ENCODE peak calls at places on chromosomes 2 and 18, in eight cellular contexts. T, D, E, N, P, O, K and M are unnamed samples. For H3K9me3, the result is how much of the 10 kb centered on the place peaks cover.

GRCh38 chr2:235002198-235003095 is 50.6 kb downstream of the SH3BP4 start:
- DNase-seq in P (no peak), T (peak), E (no peak), O (no peak), D (no peak), N (no peak), K (no peak), M (no peak)

GRCh38 chr2:162731917-162732804 is 106.4 kb downstream of the KCNH7 start:
- DNase-seq in P (peak), K (no peak), O (no peak), T (no peak), N (no peak), E (no peak), D (no peak), M (no peak)

GRCh38 chr18:34758378-34758948 is 48.4 kb downstream of the DTNA start:
- DNase-seq in T (no peak), N (no peak), P (no peak), O (no peak), D (no peak), K (no peak), E (no peak), M (no peak)

GRCh38 chr2:9778012-9778411 is 65.3 kb upstream of the TAF1B start:
- DNase-seq in K (no peak), T (no peak), O (no peak), P (no peak), D (no peak), N (peak), E (peak), M (peak)

GRCh38 chr2:192749606-192750200 is 555.0 kb upstream of the TMEFF2 start:
- DNase-seq in N (no peak), E (no peak), D (no peak), P (no peak), T (no peak), K (no peak), O (no peak), M (no peak)

GRCh38 chr2:21607568-21607967 is 483.8 kb downstream of the TDRD15 start:
- DNase-seq in N (no peak), T (no peak), O (no peak), D (no peak), P (no peak), K (no peak), E (no peak), M (no peak)

GRCh38 chr2:225158360-225158759 is 116.1 kb upstream of the DOCK10 start:
- DNase-seq in N (no peak), E (no peak), O (no peak), P (no peak), K (no peak), D (no peak), T (no peak), M (no peak)

GRCh38 chr2:192151848-192152247 is 42.9 kb downstream of the TMEFF2 start:
- DNase-seq in N (no peak), E (no peak), O (no peak), K (no peak), D (no peak), P (no peak), T (no peak), M (no peak)

GRCh38 chr2:70830333-70830732 is 5.3 kb downstream of the CD207 start:
- DNase-seq in E (no peak), P (no peak), O (peak), K (no peak), D (no peak), N (no peak), T (no peak), M (no peak)

GRCh38 chr18:13568443-13569392 is 157.6 kb downstream of the FAM210A start:
- DNase-seq in K (no peak), O (no peak), D (no peak), T (no peak), N (no peak), P (peak), E (no peak), M (no peak)

GRCh38 chr2:69514406-69514805 is 77.2 kb upstream of the NFU1 start:
- DNase-seq in E (no peak), P (no peak), O (no peak), N (no peak), T (no peak), D (no peak), K (no peak), M (no peak)

GRCh38 chr2:10555810-10556111 is 107.6 kb upstream of the ODC1 start:
- DNase-seq in P (no peak), K (no peak), T (no peak), D (no peak), N (no peak), O (no peak), E (no peak), M (peak)

DNA sequence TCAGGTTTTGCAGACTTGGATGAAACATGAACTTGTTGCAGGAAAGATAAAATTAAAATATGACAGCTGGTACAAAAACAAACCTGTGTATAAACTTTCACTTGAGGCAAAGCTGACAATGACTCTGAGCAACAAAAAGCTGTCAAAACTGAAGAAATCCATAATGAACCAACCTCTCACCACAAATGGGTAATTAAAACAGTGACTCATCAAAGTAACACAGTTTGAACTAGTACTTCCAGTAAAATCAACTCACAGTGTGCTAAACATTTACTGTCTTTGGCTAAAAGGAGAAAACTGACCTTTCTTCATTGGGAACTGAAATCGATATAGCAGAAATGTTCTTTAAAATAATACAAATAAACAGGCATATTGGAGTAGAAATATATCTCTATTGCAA is 209.7 kb downstream of the WDPCP start:
- DNase-seq in K (no peak), P (no peak), N (no peak), E (no peak), T (no peak), O (no peak), D (no peak), M (no peak)
- H3K9me3 ChIP-seq in K (under half), P (under half), N (under half), E (under half), T (under half), O (under half), D (under half), M (under half)

DNA sequence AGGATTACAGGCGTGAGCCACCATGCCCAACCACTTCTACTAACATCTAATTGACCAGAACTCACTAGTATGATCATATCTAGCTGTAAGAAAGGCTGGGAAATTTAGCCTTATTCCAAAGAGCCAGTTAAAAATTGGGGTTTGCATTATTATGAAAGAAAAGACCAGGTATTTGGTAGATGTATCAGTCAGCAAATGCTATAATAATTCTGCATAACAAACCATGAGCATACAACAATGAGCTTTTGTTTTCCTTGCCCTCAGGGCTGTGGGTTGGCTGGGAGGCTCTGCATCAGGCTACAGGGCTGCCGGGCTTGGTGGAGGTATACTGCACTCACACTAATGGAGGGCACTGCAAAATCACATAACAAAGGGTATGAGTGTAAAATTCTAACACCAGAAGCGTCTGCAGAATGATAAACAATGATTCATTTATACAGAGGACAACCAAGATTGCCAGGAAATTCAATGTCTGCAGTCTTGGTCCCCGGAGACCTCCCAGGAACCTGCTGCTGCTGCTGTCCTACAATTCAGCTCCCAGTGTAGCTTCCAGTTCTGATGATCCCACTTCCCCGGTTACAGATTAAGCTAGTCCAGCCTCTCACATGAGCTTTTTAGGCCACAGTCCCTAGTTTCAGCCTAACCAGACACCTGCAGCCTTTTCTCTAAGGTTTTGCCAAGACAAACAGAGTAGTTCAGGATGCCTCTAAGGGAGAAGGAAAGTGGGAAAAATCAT is 32.2 kb upstream of the ST3GAL5 start:
- DNase-seq in N (no peak), E (no peak), K (no peak), D (no peak), O (no peak), T (no peak), P (no peak), M (no peak)
- TF ChIP-seq POLR2AphosphoS5 in N (no peak), E (no peak), K (no peak), D (no peak), O (no peak), T (no peak), P (no peak), M (no peak)

GRCh38 chr2:240452471-240453256 is 17.2 kb downstream of the GPC1 start:
- DNase-seq in T (peak), K (no peak), O (no peak), N (peak), P (no peak), D (peak), E (peak), M (peak)
- TF ChIP-seq POLR2A in T (no peak), K (no peak), O (peak), N (no peak), P (no peak), D (no peak), E (no peak), M (no peak)

GRCh38 chr18:58502628-58503027 is 126.3 kb downstream of the ALPK2 start:
- DNase-seq in N (no peak), P (no peak), T (no peak), D (no peak), K (no peak), E (no peak), O (no peak), M (no peak)
- H3K9me3 ChIP-seq in N (under half), P (under half), T (under half), D (under half), K (under half), E (under half), O (under half), M (under half)

GRCh38 chr2:114784046-114784445 is 341.6 kb downstream of the DPP10 start:
- DNase-seq in P (no peak), O (no peak), D (no peak), T (no peak), E (no peak), N (no peak), K (no peak), M (no peak)
- TF ChIP-seq POLR2AphosphoS5 in P (no peak), O (no peak), D (no peak), T (no peak), E (no peak), N (no peak), K (no peak), M (no peak)

DNA sequence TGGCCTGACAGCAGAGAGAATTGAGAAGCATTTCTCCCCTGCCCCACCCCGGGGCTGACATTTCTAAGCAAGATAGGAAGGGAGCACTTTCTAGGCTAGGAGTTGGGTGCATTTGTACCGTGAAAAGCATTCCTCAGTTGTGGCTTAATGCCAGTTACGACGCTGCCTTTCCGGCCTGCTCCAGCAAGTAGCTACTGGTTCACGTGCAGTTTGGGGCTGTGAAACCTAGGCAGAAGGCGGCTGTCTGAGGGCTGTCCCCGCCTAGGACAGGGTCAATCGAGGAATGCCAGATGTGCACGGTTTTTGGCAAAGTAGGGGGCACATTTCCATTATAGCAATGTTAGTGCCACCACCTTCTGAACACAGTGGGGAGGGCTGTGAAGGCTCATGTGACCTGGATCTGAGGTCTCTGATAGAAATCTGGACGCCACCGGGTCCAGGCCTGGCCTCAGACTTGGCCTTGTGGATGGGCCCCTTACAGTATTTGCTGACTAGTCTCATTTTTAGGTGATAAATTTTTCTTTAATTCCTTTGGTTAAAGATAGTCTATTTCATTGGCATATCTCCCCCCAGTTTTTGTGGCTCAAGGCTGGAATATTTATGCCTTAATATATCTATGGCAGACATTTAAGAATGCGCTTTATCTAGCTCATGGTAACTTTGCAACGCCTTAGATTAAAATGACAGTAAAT is 78.6 kb downstream of the LPIN1 start:
- DNase-seq in D (no peak), O (no peak), P (no peak), E (no peak), T (no peak), N (no peak), K (no peak), M (no peak)
- TF ChIP-seq POLR2A in D (no peak), O (no peak), P (no peak), E (no peak), T (no peak), N (no peak), K (no peak), M (no peak)

DNA sequence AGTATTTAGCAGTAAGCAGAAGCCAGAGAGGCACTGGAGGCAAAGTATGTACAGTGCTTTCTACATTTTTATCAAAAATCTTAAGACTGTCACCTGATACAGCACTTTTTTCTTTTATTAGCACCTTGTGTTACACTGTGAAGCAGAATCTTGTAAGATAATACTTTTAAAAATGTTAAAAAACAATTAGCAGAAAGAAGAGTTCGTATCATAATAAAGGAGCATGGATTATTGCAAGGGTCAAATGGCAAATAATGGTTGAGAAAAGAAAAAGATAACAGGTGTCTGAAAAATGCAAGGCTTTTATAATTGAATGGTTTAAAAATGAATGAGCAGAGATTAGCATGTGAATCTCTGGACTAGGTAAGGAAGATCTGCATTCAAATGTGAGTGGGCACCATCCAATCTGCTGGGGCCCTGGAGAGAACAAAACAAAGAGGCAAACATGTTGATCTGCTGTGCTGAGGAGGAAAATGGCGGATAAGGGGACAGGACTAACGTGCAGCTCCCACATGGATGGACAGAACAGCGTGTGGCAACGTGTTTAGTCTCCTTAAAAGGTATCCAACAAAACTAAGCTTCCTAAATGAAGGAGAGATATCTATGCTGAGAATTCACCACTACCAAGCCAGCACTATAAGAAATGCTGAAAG is 9.5 kb downstream of the CEBPZOS start:
- DNase-seq in N (no peak), P (no peak), D (no peak), K (peak), T (no peak), E (no peak), O (no peak), M (no peak)
- H3K9me3 ChIP-seq in N (under half), P (under half), D (under half), K (under half), T (under half), E (under half), O (under half), M (under half)

GRCh38 chr2:8148260-8148880 is 533.5 kb upstream of the ID2 start:
- DNase-seq in O (no peak), K (no peak), D (no peak), T (no peak), E (peak), P (no peak), N (no peak), M (no peak)
- TF ChIP-seq POLR2AphosphoS5 in O (no peak), K (no peak), D (no peak), T (no peak), E (no peak), P (no peak), N (no peak), M (no peak)

DNA sequence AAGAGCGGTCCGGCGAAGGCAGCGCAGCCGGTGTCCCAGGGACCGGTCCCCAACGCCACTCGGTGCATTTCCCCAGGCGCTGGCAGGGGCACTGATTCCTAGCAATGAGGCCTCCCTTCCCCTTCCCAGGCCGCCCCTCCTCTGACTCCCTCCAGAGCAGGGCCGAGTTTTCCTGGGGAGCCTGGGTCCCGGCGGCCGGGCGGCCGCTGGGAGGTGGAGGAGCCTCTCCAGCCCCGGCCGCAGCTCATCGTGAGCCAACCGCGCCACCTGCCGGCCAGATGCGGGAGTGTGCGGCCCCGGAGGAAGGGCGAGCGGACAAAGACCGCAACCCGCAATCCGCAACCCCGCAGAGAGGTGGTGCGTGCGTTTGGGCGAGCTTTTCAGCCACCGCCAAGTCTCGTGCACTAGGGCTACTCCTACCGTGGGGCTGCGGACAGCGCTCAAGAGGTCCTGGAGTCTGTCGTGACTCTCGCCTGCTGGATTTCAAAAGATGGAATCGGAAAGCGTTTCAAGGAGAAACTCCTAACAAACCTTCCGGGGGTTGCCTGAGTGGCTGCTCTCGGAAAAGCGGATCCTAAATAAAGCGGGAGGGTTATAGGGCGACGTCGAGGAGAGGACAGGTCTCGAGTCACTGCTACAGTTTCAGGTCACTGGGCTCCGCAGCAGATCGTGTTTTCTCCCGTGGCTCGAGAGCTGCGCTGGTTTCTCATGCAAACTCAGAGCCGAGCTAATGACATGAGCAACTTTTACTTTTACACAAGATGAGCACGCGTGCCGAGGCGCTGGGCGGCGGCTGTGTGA is 1.5 kb upstream of the EPHA4 start:
- DNase-seq in O (peak), E (peak), N (peak), P (no peak), T (peak), K (no peak), D (peak), M (peak)
- TF ChIP-seq POLR2A in O (no peak), E (no peak), N (no peak), P (no peak), T (no peak), K (no peak), D (no peak), M (no peak)

GRCh38 chr2:131552886-131553285 is 25.2 kb downstream of the CCDC74A start:
- DNase-seq in T (no peak), E (no peak), K (no peak), D (no peak), O (no peak), N (no peak), P (no peak), M (no peak)

GRCh38 chr2:131557558-131558321 is 30.1 kb downstream of the CCDC74A start:
- DNase-seq in P (no peak), E (no peak), D (no peak), K (no peak), N (no peak), T (no peak), O (no peak), M (no peak)

DNA sequence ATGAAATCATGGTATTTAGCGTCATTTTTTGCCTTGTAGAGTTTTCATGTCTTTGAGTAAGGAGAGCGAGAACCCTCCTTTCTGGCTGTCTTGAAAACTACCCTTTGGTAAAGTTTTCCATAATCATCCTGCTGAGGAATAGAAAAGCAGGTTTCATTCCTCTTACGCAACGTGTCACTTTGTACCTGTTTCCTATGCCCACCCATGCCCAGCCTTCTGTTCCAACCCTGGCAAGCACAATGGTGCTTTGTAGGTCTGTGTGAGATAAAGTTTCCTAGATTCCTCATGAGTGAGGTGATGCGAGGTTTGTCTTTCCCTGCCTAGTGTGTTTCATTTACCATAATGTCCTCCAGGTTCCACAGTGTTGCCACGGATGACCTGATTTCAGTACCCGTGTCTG is 29.3 kb downstream of the CCDC74A start:
- DNase-seq in T (no peak), E (no peak), K (no peak), O (no peak), P (no peak), N (no peak), D (no peak), M (no peak)
- H3K9me3 ChIP-seq in T (under half), E (under half), K (under half), O (under half), P (under half), N (under half), D (under half), M (under half)